ENCODE peak calls at places on chromosomes 3 and 15, in ten cellular contexts. F, Z, T, D, X, N, U, E, K and H are unnamed samples.

GRCh38 chr3:38131621-38132369 is 5.1 kb downstream of the ACAA1 start:
- DNase-seq in Z (no peak), F (no peak), X (no peak), U (no peak), N (peak), T (peak), D (no peak), E (peak), K (peak), H (no peak)

GRCh38 chr3:168722091-168722490 is 626.4 kb upstream of the GOLIM4 start:
- DNase-seq in T (peak), X (peak), D (peak), F (no peak), E (no peak), Z (no peak), U (no peak), N (peak), K (no peak), H (no peak)

GRCh38 chr3:170499562-170500156 is 81.0 kb downstream of the CLDN11 start:
- DNase-seq in Z (no peak), E (peak), X (no peak), U (no peak), K (no peak), F (peak), D (peak), N (peak), T (peak), H (no peak)

GRCh38 chr3:62823461-62824050 is 51.7 kb downstream of the CADPS start:
- DNase-seq in K (no peak), T (no peak), E (no peak), N (no peak), X (no peak), D (no peak), Z (no peak), F (no peak), U (no peak), H (no peak)

GRCh38 chr3:192827208-192827607 is 90.4 kb downstream of the MB21D2 start:
- DNase-seq in F (peak), K (no peak), X (no peak), T (no peak), E (no peak), D (peak), N (no peak), U (no peak), Z (no peak), H (no peak)

GRCh38 chr3:42718338-42718737 is 15.7 kb upstream of the HHATL start:
- DNase-seq in D (no peak), K (no peak), F (no peak), N (no peak), Z (no peak), X (no peak), T (no peak), E (no peak), U (no peak), H (no peak)

GRCh38 chr3:161430307-161430706 is 59.0 kb upstream of the SPTSSB start:
- DNase-seq in F (no peak), E (no peak), T (no peak), N (no peak), X (no peak), U (no peak), D (no peak), K (no peak), Z (no peak), H (no peak)

GRCh38 chr3:190709351-190709773 is 153.1 kb downstream of the GMNC start:
- DNase-seq in K (no peak), X (peak), Z (no peak), N (peak), F (no peak), D (peak), T (no peak), E (no peak), U (no peak), H (no peak)

GRCh38 chr15:77032052-77032646 is 37.2 kb downstream of the PSTPIP1 start:
- DNase-seq in X (no peak), T (no peak), F (no peak), U (no peak), D (no peak), E (no peak), K (no peak), N (no peak), Z (no peak), H (peak)

GRCh38 chr15:77030042-77030927 is 35.4 kb downstream of the PSTPIP1 start:
- DNase-seq in K (peak), X (no peak), E (no peak), Z (no peak), T (no peak), U (no peak), N (no peak), F (no peak), D (no peak), H (peak)

GRCh38 chr15:77030928-77031375 is 36.0 kb downstream of the PSTPIP1 start:
- DNase-seq in F (no peak), X (no peak), Z (no peak), N (no peak), K (no peak), E (no peak), T (no peak), D (no peak), U (no peak), H (no peak)

GRCh38 chr15:77032647-77033416 is 37.9 kb downstream of the PSTPIP1 start:
- DNase-seq in X (no peak), F (no peak), U (no peak), T (no peak), N (no peak), D (no peak), E (no peak), K (no peak), Z (no peak), H (no peak)

DNA sequence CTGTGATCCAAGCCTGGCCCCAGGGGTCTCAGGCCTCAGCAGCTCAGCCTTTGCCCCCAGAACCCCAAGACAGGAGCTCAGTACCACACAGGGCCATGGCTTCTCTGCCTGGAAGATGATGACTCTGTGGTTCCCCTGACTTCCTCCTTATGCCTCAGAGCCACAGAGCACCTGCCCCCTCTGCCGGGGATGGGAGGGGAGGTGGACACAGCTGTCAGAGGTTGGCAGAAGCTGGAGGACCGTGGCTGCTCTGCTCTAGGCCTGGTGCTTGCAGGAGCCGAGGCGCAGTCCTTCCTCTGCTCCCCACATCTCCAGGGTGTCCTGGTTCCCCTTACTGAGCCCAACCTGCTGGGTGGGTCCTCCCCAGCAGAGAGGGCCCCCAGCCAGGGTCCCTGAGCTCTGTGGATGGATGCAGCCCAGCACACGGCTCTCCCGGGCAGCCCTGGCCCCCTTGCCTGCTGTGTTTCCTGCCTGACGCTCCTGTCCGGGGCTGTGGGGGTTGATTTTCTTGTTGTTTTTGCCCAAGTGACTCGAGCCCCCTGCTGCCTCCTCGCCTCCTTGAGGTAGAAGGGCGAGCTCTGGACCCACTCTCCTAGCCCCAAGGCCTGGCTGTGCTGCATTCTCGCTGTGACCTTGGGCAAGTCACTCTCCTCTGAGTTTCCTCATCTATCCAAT is 36.6 kb downstream of the PSTPIP1 start:
- DNase-seq in F (no peak), E (no peak), N (no peak), T (peak), D (no peak), X (no peak), Z (no peak), U (no peak), K (no peak), H (peak)
- TF ChIP-seq CTCF in F (no peak), E (no peak), N (no peak), T (peak), D (no peak), X (no peak), Z (no peak), U (no peak), K (no peak), H (no peak)

DNA sequence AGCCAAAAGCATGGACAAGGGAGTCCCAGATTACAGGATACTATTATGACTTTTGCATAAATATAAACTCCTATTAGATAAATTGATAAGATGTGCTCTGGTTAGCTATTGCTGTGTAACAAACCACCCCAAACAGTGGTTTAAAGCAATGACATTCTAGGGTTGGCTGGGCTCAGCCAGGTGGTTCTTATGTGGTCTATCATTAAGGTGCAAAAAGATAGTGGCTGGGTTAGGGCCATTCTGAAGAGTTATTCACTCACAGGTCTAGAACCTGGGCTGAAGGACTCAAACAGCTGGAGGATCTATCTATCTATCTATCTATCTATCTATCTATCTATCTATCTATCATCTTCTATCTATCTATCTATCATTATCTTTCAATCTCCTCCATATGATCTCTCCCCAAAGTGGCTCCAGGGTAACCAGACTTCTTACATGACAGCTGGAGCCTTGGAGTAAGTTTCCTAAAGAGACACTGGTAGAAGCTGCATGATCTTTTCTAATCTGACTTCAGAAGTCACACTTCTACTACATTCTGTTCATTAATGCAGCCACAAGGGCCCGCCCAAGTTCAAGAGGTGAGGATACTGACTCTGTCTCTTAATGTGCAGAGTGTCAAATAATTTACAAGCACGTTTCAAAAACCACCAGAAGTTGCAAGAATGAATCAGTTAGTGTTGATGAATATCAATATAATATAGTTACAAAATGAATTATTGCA is 74.9 kb upstream of the XCR1 start:
- DNase-seq in N (no peak), T (no peak), Z (no peak), K (no peak), D (no peak), F (no peak), U (no peak), E (no peak), X (no peak), H (no peak)
- TF ChIP-seq CTCF in N (no peak), T (no peak), Z (no peak), K (no peak), D (no peak), F (no peak), U (no peak), E (no peak), X (no peak), H (no peak)

DNA sequence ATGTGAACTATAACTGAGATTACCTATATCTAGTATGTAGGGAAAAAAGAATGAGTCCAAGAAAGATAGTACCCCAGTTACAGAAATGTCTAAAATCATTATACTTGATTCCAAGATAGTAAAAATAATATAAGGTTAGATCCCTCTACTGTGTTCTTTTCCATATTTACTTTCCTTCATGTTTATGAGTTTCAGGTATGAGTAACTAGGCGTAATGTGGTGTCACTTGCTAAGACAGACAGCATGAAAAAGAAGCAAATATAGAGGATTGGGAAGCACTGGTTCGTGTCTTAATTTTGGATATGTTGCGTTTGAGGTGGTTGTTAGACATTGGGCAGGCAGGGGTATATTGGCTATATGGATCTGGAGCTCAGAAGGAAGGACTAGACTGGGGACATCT is 168.1 kb upstream of the PFN2 start:
- DNase-seq in N (no peak), T (no peak), K (no peak), E (no peak), X (no peak), F (no peak), U (no peak), Z (no peak), D (peak), H (no peak)
- TF ChIP-seq CTCF in N (no peak), T (no peak), K (no peak), E (no peak), X (no peak), F (no peak), U (no peak), Z (no peak), D (no peak), H (no peak)

GRCh38 chr3:127145266-127145665 is 47.7 kb upstream of the PRR23E start:
- DNase-seq in U (no peak), N (no peak), T (no peak), F (no peak), E (no peak), D (no peak), Z (no peak), K (no peak), X (no peak), H (no peak)
- TF ChIP-seq CTCF in U (no peak), N (no peak), T (no peak), F (no peak), E (no peak), D (no peak), Z (no peak), K (no peak), X (no peak), H (no peak)

GRCh38 chr3:140580746-140581145 is 97.1 kb upstream of the TRIM42 start:
- DNase-seq in Z (no peak), T (no peak), K (no peak), N (no peak), X (peak), E (no peak), F (peak), D (peak), U (no peak), H (no peak)

GRCh38 chr3:140577911-140578310 is 100.0 kb upstream of the TRIM42 start:
- DNase-seq in T (no peak), K (no peak), U (no peak), X (no peak), Z (no peak), D (no peak), N (no peak), F (no peak), E (no peak), H (no peak)

GRCh38 chr3:140584549-140584948 is 93.3 kb upstream of the TRIM42 start:
- DNase-seq in N (no peak), F (no peak), U (no peak), E (no peak), K (no peak), X (no peak), Z (no peak), T (no peak), D (no peak), H (no peak)

GRCh38 chr3:140576444-140576843 is 101.4 kb upstream of the TRIM42 start:
- DNase-seq in N (no peak), F (no peak), T (no peak), U (no peak), D (no peak), Z (no peak), K (no peak), X (no peak), E (no peak), H (no peak)

GRCh38 chr3:140579260-140579659 is 98.6 kb upstream of the TRIM42 start:
- DNase-seq in K (no peak), T (no peak), D (no peak), E (no peak), N (no peak), F (no peak), X (no peak), Z (no peak), U (no peak), H (no peak)
- TF ChIP-seq CTCF in K (no peak), T (no peak), D (no peak), E (no peak), N (no peak), F (no peak), X (no peak), Z (no peak), U (no peak), H (no peak)

GRCh38 chr3:184805351-184806038 is 6.5 kb upstream of the VPS8 start:
- DNase-seq in N (no peak), D (no peak), Z (no peak), K (no peak), E (no peak), F (no peak), T (no peak), X (no peak), U (no peak), H (no peak)

GRCh38 chr3:184807549-184807948 is 4.4 kb upstream of the VPS8 start:
- DNase-seq in F (no peak), X (no peak), K (no peak), E (no peak), Z (no peak), D (peak), U (no peak), T (peak), N (no peak), H (no peak)

GRCh38 chr3:184811034-184811433 is 932 bp upstream of the VPS8 start:
- DNase-seq in Z (no peak), X (no peak), T (no peak), F (no peak), E (no peak), N (no peak), D (no peak), U (no peak), K (no peak), H (no peak)

GRCh38 chr3:184806567-184807271 is 5.2 kb upstream of the VPS8 start:
- DNase-seq in D (peak), N (no peak), T (no peak), F (no peak), Z (no peak), E (no peak), K (no peak), U (no peak), X (no peak), H (no peak)

DNA sequence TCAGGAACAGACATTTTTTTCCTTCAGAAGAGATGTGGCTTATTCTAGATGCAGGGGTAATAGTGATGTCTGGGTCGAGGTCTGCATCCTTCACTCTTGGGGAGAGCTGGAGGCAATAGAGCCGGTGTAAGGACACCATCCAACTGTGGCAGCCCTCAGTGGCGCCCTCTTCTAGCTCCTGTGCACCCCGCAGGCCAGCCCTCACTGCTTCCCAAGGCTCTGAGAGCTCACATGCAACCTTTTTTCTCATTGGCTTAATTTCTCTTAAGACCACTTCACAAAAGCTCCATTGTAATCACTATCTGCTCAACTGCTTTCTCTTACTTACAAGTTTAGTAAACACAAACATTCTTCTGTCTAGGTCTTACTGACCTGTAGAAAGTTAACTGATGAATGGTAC is 3.9 kb upstream of the VPS8 start:
- DNase-seq in K (peak), F (no peak), E (no peak), U (no peak), X (no peak), N (no peak), Z (no peak), T (no peak), D (no peak), H (no peak)
- TF ChIP-seq CTCF in K (peak), F (peak), E (peak), U (peak), X (no peak), N (peak), Z (no peak), T (peak), D (peak), H (no peak)

GRCh38 chr3:59607628-59608027 is 557.8 kb upstream of the CFAP20DC start:
- DNase-seq in X (no peak), N (no peak), F (peak), K (no peak), E (no peak), T (peak), Z (no peak), U (no peak), D (peak), H (no peak)
- TF ChIP-seq CTCF in X (no peak), N (peak), F (peak), K (no peak), E (no peak), T (peak), Z (no peak), U (no peak), D (peak), H (no peak)

GRCh38 chr15:74976159-74976558 is 19.2 kb upstream of the SCAMP5 start:
- DNase-seq in T (no peak), U (no peak), K (no peak), D (no peak), Z (no peak), X (no peak), E (no peak), N (no peak), F (no peak), H (no peak)
- TF ChIP-seq CTCF in T (no peak), U (no peak), K (no peak), D (peak), Z (no peak), X (no peak), E (no peak), N (peak), F (no peak), H (no peak)

DNA sequence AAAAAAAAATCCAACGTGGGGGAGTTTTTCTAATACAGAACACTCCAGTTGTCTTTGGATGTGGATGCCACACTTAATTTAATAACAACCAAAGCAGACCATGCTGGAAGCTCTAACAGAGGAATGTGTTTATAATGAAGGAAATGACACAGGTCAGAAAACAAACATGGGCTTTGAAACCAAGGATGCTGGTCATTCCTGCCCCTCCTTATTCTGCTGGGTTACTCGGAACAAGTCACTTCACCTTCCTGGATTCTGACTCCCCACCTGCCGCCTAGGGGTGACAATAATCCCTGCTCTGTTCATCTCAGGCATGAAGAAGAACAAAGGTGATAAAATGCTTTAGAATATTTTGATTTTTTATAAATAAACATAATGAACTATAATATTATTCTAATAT is 240.9 kb upstream of the ADAMTS9 start:
- DNase-seq in Z (no peak), T (no peak), X (no peak), D (no peak), U (no peak), K (no peak), N (no peak), F (no peak), E (no peak), H (no peak)
- TF ChIP-seq CTCF in Z (no peak), T (no peak), X (no peak), D (no peak), U (no peak), K (no peak), N (no peak), F (no peak), E (no peak), H (no peak)